ENCODE peak calls at places on chromosome 1, in five cellular contexts. F, A, J, P and C are unnamed samples.

GRCh38 chr1:165152727-165153126 is 203.8 kb downstream of the LMX1A start:
- DNase-seq in P (no peak), J (no peak), A (no peak), F (no peak), C (no peak)

GRCh38 chr1:29893036-29893723 is 656.9 kb downstream of the PTPRU start:
- DNase-seq in A (no peak), F (no peak), J (no peak), P (no peak), C (no peak)

GRCh38 chr1:92980732-92981647 is 19.7 kb upstream of the DIPK1A start:
- DNase-seq in P (peak; percentile 90), F (no peak), J (no peak), A (no peak), C (no peak)

GRCh38 chr1:1929639-1930545 is 10.8 kb upstream of the TMEM52 start:
- DNase-seq in F (no peak), P (no peak), J (no peak), A (no peak), C (no peak)

GRCh38 chr1:89918794-89919155 is 76.1 kb upstream of the ZNF326 start:
- DNase-seq in F (no peak), A (no peak), P (no peak), J (no peak), C (no peak)

GRCh38 chr1:24385160-24385939 is 28.2 kb downstream of the STPG1 start:
- DNase-seq in F (no peak), J (no peak), P (peak; percentile 59), A (no peak), C (peak; percentile 40)

GRCh38 chr1:115642168-115643072 is 650 bp downstream of the VANGL1 start:
- DNase-seq in F (no peak), P (peak; percentile 70), A (peak; percentile 64), J (peak; percentile 32), C (peak; percentile 74)

GRCh38 chr1:24748191-24749121 is 3.2 kb downstream of the CLIC4 start:
- DNase-seq in A (no peak), F (no peak), J (no peak), P (no peak), C (no peak)

GRCh38 chr1:154963643-154964042 is 2.1 kb upstream of the PYGO2 start:
- DNase-seq in P (no peak), A (no peak), J (no peak), F (no peak), C (no peak)

GRCh38 chr1:202143768-202144509 is 598 bp downstream of the ARL8A start:
- DNase-seq in P (peak; percentile 59), F (no peak), A (no peak), J (peak; percentile 35), C (peak; percentile 49)

GRCh38 chr1:27116210-27116609 is 38.7 kb downstream of the SLC9A1 start:
- DNase-seq in P (no peak), F (no peak), J (no peak), A (no peak), C (no peak)

GRCh38 chr1:54952950-54953718 is 27.3 kb upstream of the TMEM61 start:
- DNase-seq in A (no peak), P (no peak), F (no peak), J (no peak), C (no peak)

GRCh38 chr1:201486158-201486557 is 17.2 kb upstream of the PHLDA3 start:
- DNase-seq in J (no peak), A (no peak), P (no peak), F (no peak), C (no peak)

DNA sequence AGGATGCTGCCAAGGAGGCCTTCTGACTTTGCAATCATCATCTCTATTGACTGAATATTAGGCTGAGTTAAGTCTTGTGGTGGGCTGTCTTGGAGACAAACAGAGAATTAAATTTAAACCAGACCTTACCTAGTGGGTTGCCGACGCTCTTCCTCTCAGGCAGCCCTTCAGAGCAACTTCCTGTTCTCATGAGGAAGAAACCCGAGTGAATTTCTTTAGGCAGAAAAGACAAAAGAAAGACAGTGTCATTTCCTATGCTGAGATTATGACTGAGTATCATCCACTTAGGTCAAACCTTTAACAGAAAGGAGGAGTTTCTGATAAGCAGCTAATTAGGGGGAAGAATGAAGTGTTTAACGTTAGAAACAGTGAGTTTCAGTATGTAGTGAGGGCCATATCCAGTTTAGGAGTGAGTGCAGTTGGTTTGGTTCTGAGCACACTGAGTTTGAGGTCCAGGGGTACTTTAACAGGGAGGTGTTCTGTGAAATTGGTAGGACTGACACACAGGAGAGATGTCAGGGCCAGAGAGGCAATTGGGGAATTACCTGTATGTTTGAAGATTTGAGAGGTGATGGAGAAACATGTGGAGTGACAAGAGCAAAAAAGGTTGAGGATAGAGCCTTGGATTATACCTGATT is 38.7 kb downstream of the FASLG start:
- DNase-seq in J (no peak), P (peak; percentile 74), A (no peak), F (no peak), C (no peak)
- H3K4me1 ChIP-seq in J (no peaks in the 10 kb centered on the region), P (peaks cover 63% of the 10 kb centered on the region), A (no peaks in the 10 kb centered on the region), F (no peaks in the 10 kb centered on the region), C (no peaks in the 10 kb centered on the region)

GRCh38 chr1:226674892-226675719 is 64.0 kb downstream of the ITPKB start:
- DNase-seq in J (no peak), F (no peak), A (peak; percentile 54), P (peak; percentile 93), C (peak; percentile 60)
- H3K4me1 ChIP-seq in J (peaks cover 11% of the 10 kb centered on the region), F (peaks cover 20% of the 10 kb centered on the region), A (peaks cover 96% of the 10 kb centered on the region), P (peaks cover 97% of the 10 kb centered on the region), C (peaks cover 4% of the 10 kb centered on the region)

DNA sequence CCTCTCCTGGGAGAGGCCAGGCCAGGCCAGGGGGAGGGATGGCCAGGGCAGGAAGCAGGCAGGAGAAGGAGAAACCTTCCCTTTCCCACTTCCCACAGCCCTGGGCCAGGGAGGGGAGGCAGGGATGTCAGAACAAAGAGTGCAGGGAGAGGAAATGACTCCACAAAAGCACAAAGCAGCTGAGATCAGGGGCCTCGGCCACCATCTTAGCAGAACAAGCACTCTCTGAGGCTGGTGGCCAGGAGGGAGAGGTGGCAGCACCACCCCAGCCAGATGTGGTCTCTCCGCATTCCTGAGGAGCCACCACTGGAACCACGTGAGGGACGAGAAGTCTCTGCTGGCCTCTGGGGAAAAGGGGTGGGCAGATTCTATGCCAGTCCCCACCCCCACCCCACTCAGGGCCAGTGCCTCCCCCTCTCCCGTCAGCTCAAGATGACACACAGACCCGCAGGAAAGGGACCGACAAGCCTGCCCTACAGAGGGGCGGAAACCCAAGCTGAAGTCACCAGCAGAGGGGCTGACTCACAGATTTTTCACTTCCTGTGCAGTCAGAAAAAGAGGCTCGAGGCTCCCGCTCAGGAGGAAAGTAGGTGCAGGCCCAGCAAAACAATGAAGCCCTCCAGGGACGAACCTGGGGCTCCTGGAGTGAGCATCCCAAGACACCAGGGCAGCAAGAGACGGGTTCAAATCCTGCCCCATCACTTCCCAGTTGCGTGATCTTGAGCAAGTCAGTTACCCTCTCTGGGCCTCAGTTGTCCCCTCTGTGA is 24.1 kb upstream of the ALDH4A1 start:
- DNase-seq in A (peak; percentile 57), P (peak; percentile 95), F (no peak), J (peak; percentile 84), C (peak; percentile 57)
- H3K4me1 ChIP-seq in A (peaks cover 68% of the 10 kb centered on the region), P (peaks cover 100% of the 10 kb centered on the region), F (peaks cover 25% of the 10 kb centered on the region), J (peaks cover 83% of the 10 kb centered on the region), C (peaks cover 9% of the 10 kb centered on the region)

GRCh38 chr1:236862615-236863211 is 67.6 kb downstream of the MTR start:
- DNase-seq in A (peak; percentile 31), F (no peak), P (no peak), J (no peak), C (no peak)
- H3K4me1 ChIP-seq in A (peaks cover 43% of the 10 kb centered on the region), F (no peaks in the 10 kb centered on the region), P (no peaks in the 10 kb centered on the region), J (peaks cover 8% of the 10 kb centered on the region), C (no peaks in the 10 kb centered on the region)

GRCh38 chr1:19315378-19316206 is 3.5 kb downstream of the SLC66A1 start:
- DNase-seq in F (no peak), J (no peak), P (no peak), A (no peak), C (no peak)
- H3K4me1 ChIP-seq in F (peaks cover 4% of the 10 kb centered on the region), J (peaks cover 15% of the 10 kb centered on the region), P (peaks cover 25% of the 10 kb centered on the region), A (peaks cover 53% of the 10 kb centered on the region), C (peaks cover 10% of the 10 kb centered on the region)

GRCh38 chr1:57278558-57278957 is 145.3 kb downstream of the DAB1 start:
- DNase-seq in J (no peak), P (no peak), F (no peak), A (no peak), C (no peak)

GRCh38 chr1:57279909-57280666 is 143.8 kb downstream of the DAB1 start:
- DNase-seq in J (no peak), F (no peak), A (no peak), P (no peak), C (no peak)

GRCh38 chr1:57272601-57273000 is 151.3 kb downstream of the DAB1 start:
- DNase-seq in P (no peak), J (no peak), F (no peak), A (no peak), C (no peak)

GRCh38 chr1:57277681-57278080 is 146.2 kb downstream of the DAB1 start:
- DNase-seq in P (no peak), J (no peak), F (no peak), A (no peak), C (no peak)

GRCh38 chr1:57276916-57277315 is 146.9 kb downstream of the DAB1 start:
- DNase-seq in A (no peak), J (no peak), P (no peak), F (no peak), C (no peak)
- H3K4me1 ChIP-seq in A (no peaks in the 10 kb centered on the region), J (no peaks in the 10 kb centered on the region), P (no peaks in the 10 kb centered on the region), F (no peaks in the 10 kb centered on the region), C (no peaks in the 10 kb centered on the region)